ENCODE peak calls at places on chromosomes 5 and 9, in five cellular contexts. T is aorta, F is cardiac muscle cell, L is lower lobe of right lung, E is A673. A is an unnamed sample. For H3K4me1 and H3K36me3, the result is how much of the 10 kb centered on the place peaks cover.

GRCh38 chr9:123607987-123608565 is 252.1 kb downstream of the CRB2 start:
- DNase-seq in T (no peak), F (no peak), L (no peak), E (no peak), A (no peak)

GRCh38 chr9:113898151-113898550 is 22.0 kb downstream of the ZNF618 start:
- DNase-seq in T (no peak), F (no peak), L (no peak), E (no peak), A (no peak)

GRCh38 chr5:161546463-161547301 is at the start of gene GABRB2:
- DNase-seq in T (peak), F (peak), L (peak), E (peak), A (no peak)

GRCh38 chr9:99023831-99024230 is 80.1 kb downstream of the COL15A1 start:
- DNase-seq in T (no peak), F (peak), L (no peak), E (peak), A (peak)

GRCh38 chr5:157328277-157328912 is 62.5 kb downstream of the CYFIP2 start:
- DNase-seq in T (peak), F (peak), L (peak), E (peak), A (peak)

GRCh38 chr5:148732692-148733091 is 78.4 kb upstream of the HTR4 start:
- DNase-seq in T (no peak), F (no peak), L (no peak), E (no peak), A (no peak)

GRCh38 chr5:59615272-59615671 is 278.3 kb downstream of the PDE4D start:
- DNase-seq in T (no peak), F (no peak), L (no peak), E (no peak), A (no peak)

GRCh38 chr5:159341914-159342313 is 11.6 kb upstream of the IL12B start:
- DNase-seq in T (peak), F (peak), L (peak), E (peak), A (peak)

GRCh38 chr9:6134661-6135177 is 80.9 kb upstream of the IL33 start:
- DNase-seq in T (no peak), F (no peak), L (no peak), E (no peak), A (no peak)

GRCh38 chr9:133513214-133514088 is 11.3 kb downstream of the MYMK start:
- DNase-seq in T (no peak), F (no peak), L (no peak), E (no peak), A (no peak)

GRCh38 chr5:378976-379742 is 57.6 kb downstream of the AHRR start:
- DNase-seq in T (peak), F (no peak), L (no peak), E (no peak), A (no peak)

GRCh38 chr5:68319316-68320093 is 103.9 kb downstream of the PIK3R1 start:
- DNase-seq in T (no peak), F (no peak), L (no peak), E (no peak), A (no peak)

GRCh38 chr5:177427211-177427822 is 841 bp downstream of the GRK6 start:
- DNase-seq in T (no peak), F (no peak), L (no peak), E (no peak), A (no peak)
- H3K4me1 ChIP-seq in T (under half), F (under half), L (half or more), E (under half), A (under half)

GRCh38 chr9:109047259-109047658 is 34.0 kb upstream of the CTNNAL1 start:
- DNase-seq in T (no peak), F (no peak), L (no peak), E (no peak), A (no peak)

GRCh38 chr9:109048822-109049221 is 35.5 kb upstream of the CTNNAL1 start:
- DNase-seq in T (no peak), F (no peak), L (no peak), E (no peak), A (no peak)

GRCh38 chr9:109052416-109052815 is 39.1 kb upstream of the CTNNAL1 start:
- DNase-seq in T (no peak), F (no peak), L (no peak), E (no peak), A (no peak)

GRCh38 chr9:109051733-109052132 is 38.4 kb upstream of the CTNNAL1 start:
- DNase-seq in T (no peak), F (no peak), L (no peak), E (no peak), A (no peak)

GRCh38 chr9:109050444-109050843 is 37.1 kb upstream of the CTNNAL1 start:
- DNase-seq in T (no peak), F (no peak), L (no peak), E (no peak), A (no peak)
- H3K36me3 ChIP-seq in T (under half), F (under half), L (half or more), E (half or more), A (half or more)

GRCh38 chr9:74557577-74557976 is 60.4 kb downstream of the RORB start:
- DNase-seq in T (no peak), F (no peak), L (no peak), E (no peak), A (no peak)
- H3K4me1 ChIP-seq in T (under half), F (under half), L (under half), E (under half), A (under half)

GRCh38 chr9:135093111-135093510 is 5.6 kb downstream of the OLFM1 start:
- DNase-seq in T (no peak), F (no peak), L (no peak), E (no peak), A (no peak)
- H3K36me3 ChIP-seq in T (under half), F (under half), L (under half), E (half or more), A (under half)

DNA sequence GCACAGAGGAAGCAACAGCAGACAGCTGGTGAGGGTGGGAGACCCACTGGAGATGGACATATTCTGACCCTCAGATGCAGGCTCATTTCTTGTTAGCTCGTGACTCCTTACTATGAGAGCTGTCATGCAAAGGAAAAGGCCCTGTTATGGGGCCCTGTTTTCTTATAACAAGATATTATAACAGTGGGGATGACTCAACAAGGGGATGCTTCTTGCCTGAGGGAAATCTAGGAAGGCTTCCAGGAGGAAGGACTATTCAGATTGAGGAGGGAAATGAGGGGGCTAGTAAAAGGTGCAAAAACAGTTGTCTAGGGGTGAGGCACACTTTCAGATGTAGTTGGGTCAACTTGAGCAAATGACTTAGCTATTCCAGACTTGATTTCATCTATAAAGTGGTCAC is 83.0 kb downstream of the DAB2IP start:
- DNase-seq in T (no peak), F (no peak), L (no peak), E (no peak), A (no peak)
- H3K4me1 ChIP-seq in T (under half), F (under half), L (half or more), E (under half), A (under half)

A was measured in SJCRH30.